ENCODE peak calls at places on chromosomes 12 and 14, in seven cellular contexts. H is Caco-2; B is putamen; I is GM23248; Q is stimulated activated CD4-positive, alpha-beta T cell treated with anti-CD3 and anti-CD28 coated beads, Interleukin-4, amount 100 ng/mL, for 48 hours; E is nephron progenitor cell; F is effector memory CD4-positive, alpha-beta T cell. O is an unnamed sample.

GRCh38 chr14:94077111-94077821 is 3.7 kb downstream of the DDX24 start:
- DNase-seq in Q (no peak), H (no peak), F (no peak), I (peak; percentile 25), B (no peak), E (no peak), O (no peak)

GRCh38 chr14:67477926-67478915 is 10.3 kb downstream of the TMEM229B start:
- DNase-seq in E (no peak), H (no peak), F (no peak), B (no peak), Q (no peak), I (no peak), O (no peak)

GRCh38 chr12:25089738-25090137 is 105.2 kb downstream of the DNAI7 start:
- DNase-seq in F (no peak), Q (no peak), B (no peak), I (no peak), H (no peak), E (no peak), O (no peak)

GRCh38 chr12:100331871-100332270 is 25.0 kb upstream of the SLC17A8 start:
- DNase-seq in H (no peak), F (no peak), B (no peak), Q (no peak), I (no peak), E (no peak), O (no peak)

GRCh38 chr12:47868552-47869031 is 36.2 kb downstream of the VDR start:
- DNase-seq in B (no peak), E (no peak), H (no peak), I (no peak), Q (no peak), F (no peak), O (peak; percentile 8)

GRCh38 chr14:68794130-68794855 is 1.4 kb upstream of the ZFP36L1 start:
- DNase-seq in E (peak; percentile 54), B (no peak), Q (peak; percentile 77), F (peak; percentile 71), H (peak; percentile 73), I (peak; percentile 98), O (peak; percentile 68)

GRCh38 chr12:104792570-104792969 is 165.5 kb downstream of the SLC41A2 start:
- DNase-seq in H (no peak), E (no peak), F (no peak), I (peak; percentile 92), Q (no peak), B (no peak), O (no peak)

GRCh38 chr14:77752799-77753516 is 8.0 kb downstream of the SNW1 start:
- DNase-seq in B (no peak), F (no peak), I (no peak), Q (no peak), E (no peak), H (no peak), O (no peak)

GRCh38 chr12:19474147-19474546 is 34.9 kb downstream of the AEBP2 start:
- DNase-seq in Q (no peak), E (no peak), B (no peak), H (no peak), F (no peak), I (peak; percentile 12), O (no peak)

GRCh38 chr14:54338696-54339317 is 58.0 kb upstream of the CDKN3 start:
- DNase-seq in B (no peak), F (no peak), Q (no peak), H (no peak), E (no peak), I (peak; percentile 63), O (no peak)

GRCh38 chr14:89658977-89659670 is 242.1 kb upstream of the FOXN3 start:
- DNase-seq in Q (no peak), E (no peak), I (no peak), B (no peak), H (no peak), F (no peak), O (no peak)

GRCh38 chr12:75816892-75817291 is 214.7 kb downstream of the PHLDA1 start:
- DNase-seq in F (no peak), E (no peak), H (no peak), B (no peak), Q (no peak), I (peak; percentile 89), O (no peak)

GRCh38 chr12:53465679-53466078 is 13.8 kb downstream of the PCBP2 start:
- DNase-seq in H (peak; percentile 8), I (no peak), Q (no peak), F (no peak), E (no peak), B (no peak), O (no peak)

GRCh38 chr12:104049278-104050257 is at the start of gene GLT8D2:
- DNase-seq in E (peak; percentile 77), B (no peak), F (no peak), H (no peak), Q (no peak), I (peak; percentile 94), O (no peak)

GRCh38 chr12:82833461-82833860 is 146.8 kb downstream of the TMTC2 start:
- DNase-seq in E (no peak), B (no peak), F (no peak), Q (no peak), H (no peak), I (peak; percentile 24), O (no peak)

GRCh38 chr12:93624595-93625294 is 52.3 kb downstream of the SOCS2 start:
- DNase-seq in I (peak; percentile 97), E (no peak), B (no peak), F (no peak), H (no peak), Q (no peak), O (no peak)

GRCh38 chr12:58465418-58465817 is 454.9 kb downstream of the LRIG3 start:
- DNase-seq in Q (no peak), H (no peak), B (no peak), E (no peak), F (no peak), I (peak; percentile 28), O (no peak)

GRCh38 chr14:38122241-38122640 is 85.5 kb upstream of the SSTR1 start:
- DNase-seq in H (no peak), Q (no peak), I (peak; percentile 37), F (no peak), E (no peak), B (no peak), O (no peak)

GRCh38 chr14:38207342-38207741 is 362 bp upstream of the SSTR1 start:
- DNase-seq in B (no peak), E (no peak), Q (no peak), F (no peak), H (no peak), I (peak; percentile 41), O (no peak)

GRCh38 chr12:6430124-6430989 is 14.4 kb upstream of the CD27 start:
- DNase-seq in B (peak; percentile 49), Q (no peak), E (no peak), I (peak; percentile 100), H (peak; percentile 50), F (no peak), O (peak; percentile 43)

O was measured in head of caudate nucleus.